ENCODE peak calls at places on chromosomes 2 and 18, in seven cellular contexts. J, S, O, U, K, T and L are unnamed samples.

GRCh38 chr18:58590827-58591226 is 38.1 kb downstream of the ALPK2 start:
- DNase-seq in S (no peak), U (no peak), T (no peak), J (no peak), O (no peak), K (no peak), L (no peak)

GRCh38 chr2:212979799-212980198 is 171.6 kb downstream of the IKZF2 start:
- DNase-seq in U (peak), J (no peak), S (no peak), T (no peak), K (no peak), O (no peak), L (no peak)

GRCh38 chr2:226760412-226761194 is 39.0 kb downstream of the IRS1 start:
- DNase-seq in J (peak), T (no peak), S (peak), K (no peak), U (no peak), O (no peak), L (no peak)

GRCh38 chr2:222423632-222424280 is 587 bp upstream of the SGPP2 start:
- DNase-seq in O (peak), J (no peak), T (no peak), U (peak), K (no peak), S (no peak), L (no peak)

GRCh38 chr2:149692837-149693518 is 105.4 kb upstream of the MMADHC start:
- DNase-seq in J (no peak), O (no peak), T (no peak), U (no peak), S (no peak), K (no peak), L (no peak)

GRCh38 chr2:126756125-126756524 is 100.2 kb downstream of the GYPC start:
- DNase-seq in S (no peak), U (no peak), K (no peak), T (no peak), J (no peak), O (no peak), L (no peak)

GRCh38 chr18:58387716-58388115 is 241.2 kb downstream of the ALPK2 start:
- DNase-seq in O (no peak), J (no peak), K (no peak), T (no peak), U (no peak), S (no peak), L (no peak)

GRCh38 chr18:5738561-5738960 is 156.8 kb downstream of the TMEM200C start:
- DNase-seq in T (no peak), O (no peak), J (no peak), U (no peak), S (no peak), K (no peak), L (no peak)

GRCh38 chr2:12897181-12897580 is 180.4 kb downstream of the TRIB2 start:
- DNase-seq in K (no peak), O (no peak), U (no peak), T (peak), S (no peak), J (no peak), L (no peak)

GRCh38 chr2:202564226-202564625 is 70.5 kb upstream of the FAM117B start:
- DNase-seq in J (no peak), O (no peak), K (no peak), T (no peak), S (no peak), U (no peak), L (no peak)

GRCh38 chr2:208375452-208376068 is 31.0 kb upstream of the PTH2R start:
- DNase-seq in S (no peak), K (no peak), J (no peak), O (no peak), U (no peak), T (no peak), L (no peak)

GRCh38 chr2:219207884-219208740 is 1.5 kb downstream of the ZFAND2B start:
- DNase-seq in U (no peak), K (no peak), O (no peak), J (no peak), T (no peak), S (no peak), L (no peak)

GRCh38 chr18:36572135-36572856 is 256.5 kb downstream of the TPGS2 start:
- DNase-seq in J (no peak), U (no peak), S (peak), K (no peak), O (no peak), T (peak), L (no peak)

GRCh38 chr2:236177967-236178909 is 10.1 kb upstream of the GBX2 start:
- DNase-seq in K (no peak), J (peak), U (no peak), O (no peak), S (peak), T (peak), L (peak)